ENCODE peak calls at places on chromosomes 12 and 14, in ten cellular contexts. B is BJ; X is lower lobe of right lung; S is HepG2; M is psoas muscle; E is activated CD8-positive, alpha-beta T cell treated with anti-CD3 and anti-CD28 coated beads for 36 hours; Y is fibroblast of villous mesenchyme; C is mucosa of descending colon; F is WTC11; J is GM10248. W is an unnamed sample.

GRCh38 chr14:100547633-100548294 is 39.5 kb downstream of the BEGAIN start:
- DNase-seq in B (peak; percentile 52), X (peak; percentile 87), S (no peak), M (peak; percentile 44), E (peak; percentile 51), Y (peak; percentile 85), C (peak; percentile 86), F (no peak), J (no peak), W (no peak)

GRCh38 chr12:114668151-114668891 is 15.7 kb downstream of the TBX3 start:
- DNase-seq in B (no peak), X (peak; percentile 73), S (peak; percentile 93), M (peak; percentile 84), E (peak; percentile 56), Y (peak; percentile 86), C (peak; percentile 90), F (peak; percentile 85), J (peak; percentile 63), W (no peak)

GRCh38 chr14:65703996-65704395 is 291.5 kb downstream of the FUT8 start:
- DNase-seq in B (no peak), X (no peak), S (no peak), M (no peak), E (no peak), Y (peak; percentile 25), C (no peak), F (no peak), J (no peak), W (no peak)

GRCh38 chr12:11719678-11720099 is 70.2 kb downstream of the ETV6 start:
- DNase-seq in B (peak; percentile 80), X (peak; percentile 79), S (no peak), M (peak; percentile 50), E (peak; percentile 67), Y (peak; percentile 92), C (no peak), F (no peak), J (no peak), W (no peak)

GRCh38 chr14:51328089-51328941 is 88.3 kb downstream of the TMX1 start:
- DNase-seq in B (no peak), X (no peak), S (no peak), M (peak; percentile 21), E (peak; percentile 75), Y (peak; percentile 70), C (no peak), F (no peak), J (no peak), W (no peak)

GRCh38 chr12:52233462-52234141 is 559 bp downstream of the KRT7 start:
- DNase-seq in B (no peak), X (no peak), S (no peak), M (no peak), E (no peak), Y (no peak), C (no peak), F (peak; percentile 46), J (no peak), W (peak; percentile 82)

GRCh38 chr14:62409909-62410308 is 635.3 kb downstream of the KCNH5 start:
- DNase-seq in B (no peak), X (no peak), S (no peak), M (no peak), E (no peak), Y (peak; percentile 62), C (no peak), F (no peak), J (no peak), W (no peak)

GRCh38 chr14:72850360-72850759 is 43.5 kb downstream of the DPF3 start:
- DNase-seq in B (no peak), X (no peak), S (peak; percentile 12), M (no peak), E (no peak), Y (no peak), C (no peak), F (no peak), J (no peak), W (no peak)

GRCh38 chr12:48002179-48002601 is 2.1 kb downstream of the COL2A1 start:
- DNase-seq in B (no peak), X (no peak), S (no peak), M (no peak), E (no peak), Y (peak; percentile 5), C (no peak), F (peak; percentile 48), J (no peak), W (no peak)

DNA sequence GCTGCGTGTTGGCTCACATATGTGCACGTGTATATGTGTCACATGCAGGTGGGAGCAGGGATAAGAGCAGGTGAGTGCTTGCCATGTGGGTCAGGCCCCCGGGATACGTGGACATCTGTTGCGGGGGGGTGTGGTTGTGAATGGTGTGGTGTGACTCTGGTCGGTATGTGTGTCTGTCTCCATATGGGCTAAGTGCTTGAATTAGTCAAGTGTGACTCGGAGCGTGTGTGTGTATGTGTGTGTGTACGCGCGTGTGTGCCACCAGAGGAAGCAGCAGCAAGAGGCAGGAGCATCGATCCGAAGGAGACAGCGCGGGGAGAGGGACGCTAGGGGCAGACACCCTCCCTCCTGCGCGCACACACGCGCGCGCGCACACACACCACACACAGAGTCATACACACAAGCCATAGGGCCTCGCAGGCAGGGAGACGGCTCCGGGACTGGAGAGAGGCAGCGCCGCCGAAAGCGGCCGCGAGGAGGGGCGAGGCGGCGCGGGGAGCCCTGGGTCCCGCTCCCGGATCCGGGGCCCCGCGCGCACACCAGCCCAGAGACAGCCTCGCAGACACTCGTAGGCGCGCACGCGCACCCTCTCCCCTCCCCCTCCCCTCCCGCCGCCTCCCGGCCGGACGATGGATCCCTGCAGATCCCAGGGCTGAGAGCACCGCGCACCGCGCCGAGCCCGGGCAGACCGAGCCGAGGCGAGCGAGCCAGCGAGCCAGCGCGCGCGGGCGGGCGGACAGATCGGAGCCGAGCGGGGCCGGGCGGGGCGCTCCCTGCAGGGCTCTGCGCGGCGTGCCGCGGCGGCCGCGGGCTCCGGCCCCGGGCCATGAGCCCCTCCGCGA is at the start of gene ASIC1:
- DNase-seq in B (no peak), X (peak; percentile 73), S (no peak), M (peak; percentile 77), E (peak; percentile 68), Y (peak; percentile 81), C (peak; percentile 80), F (peak; percentile 77), J (peak; percentile 57), W (peak; percentile 85)
- TF ChIP-seq CTCF in B (no peak), X (no peak), S (no peak), M (peak; percentile 14), E (no peak), Y (peak; percentile 8), C (no peak), F (no peak), J (no peak), W (peak; percentile 54)

GRCh38 chr12:124716208-124717141 is 147.2 kb downstream of the SCARB1 start:
- DNase-seq in B (no peak), X (peak; percentile 92), S (no peak), M (no peak), E (no peak), Y (no peak), C (no peak), F (no peak), J (no peak), W (no peak)

GRCh38 chr12:124720687-124721500 is 142.8 kb downstream of the SCARB1 start:
- DNase-seq in B (no peak), X (no peak), S (no peak), M (peak; percentile 61), E (no peak), Y (peak; percentile 70), C (no peak), F (no peak), J (no peak), W (no peak)

GRCh38 chr12:124718052-124718451 is 145.6 kb downstream of the SCARB1 start:
- DNase-seq in B (no peak), X (no peak), S (no peak), M (no peak), E (no peak), Y (no peak), C (no peak), F (no peak), J (no peak), W (no peak)

GRCh38 chr12:124720019-124720686 is 143.5 kb downstream of the SCARB1 start:
- DNase-seq in B (no peak), X (no peak), S (no peak), M (no peak), E (no peak), Y (peak; percentile 71), C (no peak), F (no peak), J (no peak), W (no peak)

GRCh38 chr12:124718458-124718857 is 145.2 kb downstream of the SCARB1 start:
- DNase-seq in B (no peak), X (no peak), S (no peak), M (no peak), E (no peak), Y (no peak), C (no peak), F (no peak), J (no peak), W (no peak)
- TF ChIP-seq CTCF in B (no peak), X (no peak), S (no peak), M (no peak), E (no peak), Y (no peak), C (no peak), F (no peak), J (no peak), W (no peak)

DNA sequence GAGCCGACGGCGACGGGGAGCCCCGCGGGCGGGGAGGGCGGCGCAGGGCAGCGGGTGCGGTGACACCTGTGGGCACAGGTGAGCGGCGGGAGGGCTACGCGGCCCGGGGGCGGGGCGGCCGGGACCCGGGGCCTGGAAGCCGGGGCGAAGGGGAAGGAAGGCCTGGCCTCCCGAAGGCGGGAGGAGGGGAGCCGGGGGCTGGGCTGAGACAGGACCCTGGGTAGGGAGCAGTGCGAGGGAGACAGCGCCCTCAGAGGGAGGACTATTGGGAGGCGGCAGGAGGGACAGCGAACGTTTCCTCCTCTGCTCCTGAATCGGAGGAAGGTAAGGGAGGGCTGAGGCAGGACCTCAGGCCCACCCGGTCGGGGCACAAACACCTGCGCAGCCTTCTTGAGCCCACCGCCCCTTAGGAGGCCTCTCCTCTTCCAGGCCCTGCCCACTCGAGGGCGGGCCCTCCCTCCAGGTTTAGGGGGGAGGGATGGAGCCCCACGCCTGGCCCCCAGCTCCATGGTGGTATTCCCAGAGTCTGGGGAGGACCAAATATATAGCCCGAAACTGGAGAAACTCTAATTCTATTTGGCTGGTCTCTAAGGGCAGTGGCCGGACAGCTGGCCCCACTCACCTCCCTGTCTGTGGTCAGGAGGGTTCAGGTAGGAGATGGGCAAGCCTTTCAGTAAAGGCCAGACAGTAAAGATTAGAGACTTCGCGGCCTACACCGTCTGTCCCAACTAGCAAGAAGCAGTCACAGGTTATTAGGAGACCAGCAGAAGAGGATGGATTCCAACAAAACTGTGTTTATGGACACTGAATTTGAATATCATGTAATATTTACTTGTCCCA is 509 bp downstream of the PLEKHG6 start:
- DNase-seq in B (no peak), X (peak; percentile 49), S (no peak), M (no peak), E (no peak), Y (no peak), C (no peak), F (peak; percentile 77), J (no peak), W (no peak)
- TF ChIP-seq CTCF in B (no peak), X (no peak), S (peak; percentile 27), M (no peak), E (no peak), Y (no peak), C (no peak), F (no peak), J (no peak), W (peak; percentile 12)

DNA sequence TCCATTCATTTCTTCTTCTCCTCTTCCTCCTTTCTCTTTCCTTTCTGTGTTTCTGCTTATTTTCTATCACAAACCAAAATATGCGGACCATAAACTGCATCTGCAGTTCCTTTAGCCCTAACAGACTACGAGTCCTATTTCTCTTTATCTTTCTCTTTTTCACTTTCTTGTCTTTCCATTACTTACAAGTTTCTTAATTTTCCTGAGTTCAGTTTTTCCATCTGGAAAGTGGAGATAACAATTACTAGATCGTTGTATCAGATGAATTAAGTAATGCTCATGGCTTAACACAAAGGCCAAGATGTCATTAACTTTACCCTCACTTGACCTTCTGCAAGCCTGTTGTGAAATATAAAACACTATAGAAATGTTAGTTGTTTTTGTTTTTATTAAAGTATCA is 983 bp upstream of the COPS7A start:
- DNase-seq in B (no peak), X (no peak), S (no peak), M (no peak), E (no peak), Y (no peak), C (no peak), F (no peak), J (no peak), W (no peak)
- TF ChIP-seq CTCF in B (no peak), X (no peak), S (no peak), M (no peak), E (no peak), Y (no peak), C (no peak), F (no peak), J (no peak), W (no peak)